ENCODE peak calls at places on chromosomes 2 and 18, in eight cellular contexts. One of them, this sample, is unnamed.

GRCh38 chr18:68520406-68521075 is 194.4 kb downstream of the TMX3 start:
- DNase-seq in upper lobe of left lung: no peak
- DNase-seq in GM06990: no peak
- DNase-seq in A549: no peak
- DNase-seq in endodermal cell: no peak
- DNase-seq in fibroblast of lung: peak
- DNase-seq in choroid plexus epithelial cell: peak
- DNase-seq in RWPE1: no peak
- DNase-seq in this sample: no peak

GRCh38 chr2:212157011-212157410 is 381.6 kb downstream of the ERBB4 start:
- DNase-seq in upper lobe of left lung: no peak
- DNase-seq in GM06990: no peak
- DNase-seq in A549: no peak
- DNase-seq in endodermal cell: no peak
- DNase-seq in fibroblast of lung: no peak
- DNase-seq in choroid plexus epithelial cell: peak
- DNase-seq in RWPE1: no peak
- DNase-seq in this sample: no peak

GRCh38 chr2:142707318-142707717 is 170.1 kb upstream of the KYNU start:
- DNase-seq in upper lobe of left lung: no peak
- DNase-seq in GM06990: no peak
- DNase-seq in A549: no peak
- DNase-seq in endodermal cell: peak
- DNase-seq in fibroblast of lung: no peak
- DNase-seq in choroid plexus epithelial cell: no peak
- DNase-seq in RWPE1: no peak
- DNase-seq in this sample: no peak

GRCh38 chr18:75204262-75204977 is 4.5 kb downstream of the PTGR3 start:
- DNase-seq in upper lobe of left lung: peak
- DNase-seq in GM06990: no peak
- DNase-seq in A549: no peak
- DNase-seq in endodermal cell: peak
- DNase-seq in fibroblast of lung: peak
- DNase-seq in choroid plexus epithelial cell: peak
- DNase-seq in RWPE1: no peak
- DNase-seq in this sample: peak

GRCh38 chr2:29206941-29207340 is 91.7 kb downstream of the CLIP4 start:
- DNase-seq in upper lobe of left lung: no peak
- DNase-seq in GM06990: no peak
- DNase-seq in A549: no peak
- DNase-seq in endodermal cell: peak
- DNase-seq in fibroblast of lung: no peak
- DNase-seq in choroid plexus epithelial cell: no peak
- DNase-seq in RWPE1: no peak
- DNase-seq in this sample: no peak

GRCh38 chr18:26631135-26631534 is 82.8 kb upstream of the KCTD1 start:
- DNase-seq in upper lobe of left lung: no peak
- DNase-seq in GM06990: no peak
- DNase-seq in A549: no peak
- DNase-seq in endodermal cell: no peak
- DNase-seq in fibroblast of lung: no peak
- DNase-seq in choroid plexus epithelial cell: no peak
- DNase-seq in RWPE1: no peak
- DNase-seq in this sample: no peak

GRCh38 chr2:157055660-157056199 is 201.8 kb upstream of the GALNT5 start:
- DNase-seq in upper lobe of left lung: no peak
- DNase-seq in GM06990: no peak
- DNase-seq in A549: peak
- DNase-seq in endodermal cell: no peak
- DNase-seq in fibroblast of lung: peak
- DNase-seq in choroid plexus epithelial cell: peak
- DNase-seq in RWPE1: peak
- DNase-seq in this sample: no peak

GRCh38 chr2:127065932-127066318 is 41.0 kb downstream of the BIN1 start:
- DNase-seq in upper lobe of left lung: peak
- DNase-seq in GM06990: no peak
- DNase-seq in A549: no peak
- DNase-seq in endodermal cell: no peak
- DNase-seq in fibroblast of lung: no peak
- DNase-seq in choroid plexus epithelial cell: no peak
- DNase-seq in RWPE1: no peak
- DNase-seq in this sample: no peak

GRCh38 chr18:12651651-12652050 is 6.3 kb downstream of the SPIRE1 start:
- DNase-seq in upper lobe of left lung: no peak
- DNase-seq in GM06990: no peak
- DNase-seq in A549: no peak
- DNase-seq in endodermal cell: no peak
- DNase-seq in fibroblast of lung: no peak
- DNase-seq in choroid plexus epithelial cell: no peak
- DNase-seq in RWPE1: no peak
- DNase-seq in this sample: no peak

GRCh38 chr18:79496978-79497637 is 101.4 kb downstream of the NFATC1 start:
- DNase-seq in upper lobe of left lung: peak
- DNase-seq in GM06990: no peak
- DNase-seq in A549: no peak
- DNase-seq in endodermal cell: no peak
- DNase-seq in fibroblast of lung: peak
- DNase-seq in choroid plexus epithelial cell: peak
- DNase-seq in RWPE1: no peak
- DNase-seq in this sample: no peak

GRCh38 chr2:200861617-200862016 is 2.8 kb downstream of the CLK1 start:
- DNase-seq in upper lobe of left lung: no peak
- DNase-seq in GM06990: no peak
- DNase-seq in A549: no peak
- DNase-seq in endodermal cell: no peak
- DNase-seq in fibroblast of lung: no peak
- DNase-seq in choroid plexus epithelial cell: no peak
- DNase-seq in RWPE1: no peak
- DNase-seq in this sample: no peak

GRCh38 chr2:179263015-179263414 is 1.6 kb downstream of the SESTD1 start:
- DNase-seq in upper lobe of left lung: no peak
- DNase-seq in GM06990: no peak
- DNase-seq in A549: peak
- DNase-seq in endodermal cell: no peak
- DNase-seq in fibroblast of lung: peak
- DNase-seq in choroid plexus epithelial cell: peak
- DNase-seq in RWPE1: no peak
- DNase-seq in this sample: no peak

GRCh38 chr2:208783184-208783583 is 376.6 kb downstream of the PTH2R start:
- DNase-seq in upper lobe of left lung: no peak
- DNase-seq in GM06990: no peak
- DNase-seq in A549: no peak
- DNase-seq in endodermal cell: no peak
- DNase-seq in fibroblast of lung: no peak
- DNase-seq in choroid plexus epithelial cell: no peak
- DNase-seq in RWPE1: peak
- DNase-seq in this sample: no peak

GRCh38 chr2:108978709-108979111 is 10.3 kb downstream of the EDAR start:
- DNase-seq in upper lobe of left lung: no peak
- DNase-seq in GM06990: no peak
- DNase-seq in A549: no peak
- DNase-seq in endodermal cell: peak
- DNase-seq in fibroblast of lung: peak
- DNase-seq in choroid plexus epithelial cell: no peak
- DNase-seq in RWPE1: no peak
- DNase-seq in this sample: no peak

GRCh38 chr2:176281267-176281666 is 12.0 kb downstream of the MTX2 start:
- DNase-seq in upper lobe of left lung: no peak
- DNase-seq in GM06990: no peak
- DNase-seq in A549: no peak
- DNase-seq in endodermal cell: no peak
- DNase-seq in fibroblast of lung: no peak
- DNase-seq in choroid plexus epithelial cell: no peak
- DNase-seq in RWPE1: no peak
- DNase-seq in this sample: no peak

GRCh38 chr2:186716899-186717811 is 23.3 kb downstream of the FAM171B start:
- DNase-seq in upper lobe of left lung: no peak
- DNase-seq in GM06990: no peak
- DNase-seq in A549: no peak
- DNase-seq in endodermal cell: no peak
- DNase-seq in fibroblast of lung: peak
- DNase-seq in choroid plexus epithelial cell: peak
- DNase-seq in RWPE1: no peak
- DNase-seq in this sample: no peak

GRCh38 chr2:172927381-172928357 is 148.0 kb upstream of the MAP3K20 start:
- DNase-seq in upper lobe of left lung: no peak
- DNase-seq in GM06990: no peak
- DNase-seq in A549: no peak
- DNase-seq in endodermal cell: no peak
- DNase-seq in fibroblast of lung: peak
- DNase-seq in choroid plexus epithelial cell: peak
- DNase-seq in RWPE1: no peak
- DNase-seq in this sample: no peak

GRCh38 chr18:76466410-76466991 is 28.5 kb downstream of the ZNF516 start:
- DNase-seq in upper lobe of left lung: peak
- DNase-seq in GM06990: no peak
- DNase-seq in A549: no peak
- DNase-seq in endodermal cell: peak
- DNase-seq in fibroblast of lung: no peak
- DNase-seq in choroid plexus epithelial cell: no peak
- DNase-seq in RWPE1: no peak
- DNase-seq in this sample: no peak

GRCh38 chr2:139374307-139374850 is 594.2 kb upstream of the NXPH2 start:
- DNase-seq in upper lobe of left lung: no peak
- DNase-seq in GM06990: no peak
- DNase-seq in A549: no peak
- DNase-seq in endodermal cell: no peak
- DNase-seq in fibroblast of lung: no peak
- DNase-seq in choroid plexus epithelial cell: no peak
- DNase-seq in RWPE1: no peak
- DNase-seq in this sample: no peak

GRCh38 chr2:36354816-36355156 is 792 bp upstream of the CRIM1 start:
- DNase-seq in upper lobe of left lung: no peak
- DNase-seq in GM06990: no peak
- DNase-seq in A549: no peak
- DNase-seq in endodermal cell: no peak
- DNase-seq in fibroblast of lung: no peak
- DNase-seq in choroid plexus epithelial cell: no peak
- DNase-seq in RWPE1: no peak
- DNase-seq in this sample: no peak

GRCh38 chr2:36351291-36352023 is 4.1 kb upstream of the CRIM1 start:
- DNase-seq in upper lobe of left lung: no peak
- DNase-seq in GM06990: no peak
- DNase-seq in A549: no peak
- DNase-seq in endodermal cell: no peak
- DNase-seq in fibroblast of lung: no peak
- DNase-seq in choroid plexus epithelial cell: no peak
- DNase-seq in RWPE1: no peak
- DNase-seq in this sample: no peak

GRCh38 chr2:36348721-36349120 is 6.9 kb upstream of the CRIM1 start:
- DNase-seq in upper lobe of left lung: no peak
- DNase-seq in GM06990: no peak
- DNase-seq in A549: no peak
- DNase-seq in endodermal cell: no peak
- DNase-seq in fibroblast of lung: no peak
- DNase-seq in choroid plexus epithelial cell: no peak
- DNase-seq in RWPE1: no peak
- DNase-seq in this sample: no peak

GRCh38 chr2:36352711-36353110 is 2.9 kb upstream of the CRIM1 start:
- DNase-seq in upper lobe of left lung: no peak
- DNase-seq in GM06990: no peak
- DNase-seq in A549: peak
- DNase-seq in endodermal cell: no peak
- DNase-seq in fibroblast of lung: no peak
- DNase-seq in choroid plexus epithelial cell: peak
- DNase-seq in RWPE1: no peak
- DNase-seq in this sample: no peak

DNA sequence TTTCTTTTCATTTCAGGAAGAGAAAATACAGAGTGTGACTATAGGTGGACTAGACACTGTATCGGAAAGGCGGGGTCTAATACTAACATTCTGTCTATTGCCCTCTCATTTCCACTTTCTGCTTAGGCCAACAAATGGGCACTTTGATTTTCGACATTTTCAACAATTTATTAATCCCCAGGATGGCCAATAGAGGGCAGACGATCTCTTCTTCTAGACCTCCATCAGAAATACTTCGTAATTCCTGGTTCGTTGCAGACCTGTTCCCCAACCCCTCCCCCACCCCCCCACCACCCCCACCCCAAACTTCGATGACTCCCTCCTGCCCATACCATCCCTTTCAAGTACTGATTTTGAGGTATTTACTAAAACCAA is 3.6 kb upstream of the CRIM1 start:
- DNase-seq in upper lobe of left lung: no peak
- DNase-seq in GM06990: no peak
- DNase-seq in A549: peak
- DNase-seq in endodermal cell: peak
- DNase-seq in fibroblast of lung: peak
- DNase-seq in choroid plexus epithelial cell: peak
- DNase-seq in RWPE1: no peak
- DNase-seq in this sample: peak
- TF ChIP-seq CTCF in upper lobe of left lung: peak
- TF ChIP-seq CTCF in GM06990: peak
- TF ChIP-seq CTCF in A549: peak
- TF ChIP-seq CTCF in endodermal cell: peak
- TF ChIP-seq CTCF in fibroblast of lung: peak
- TF ChIP-seq CTCF in choroid plexus epithelial cell: peak
- TF ChIP-seq CTCF in RWPE1: peak
- TF ChIP-seq CTCF in this sample: peak

GRCh38 chr2:223418800-223419199 is 183.4 kb downstream of the SCG2 start:
- DNase-seq in upper lobe of left lung: no peak
- DNase-seq in GM06990: no peak
- DNase-seq in A549: no peak
- DNase-seq in endodermal cell: no peak
- DNase-seq in fibroblast of lung: no peak
- DNase-seq in choroid plexus epithelial cell: no peak
- DNase-seq in RWPE1: no peak
- DNase-seq in this sample: no peak
- TF ChIP-seq CTCF in upper lobe of left lung: no peak
- TF ChIP-seq CTCF in GM06990: no peak
- TF ChIP-seq CTCF in A549: no peak
- TF ChIP-seq CTCF in endodermal cell: no peak
- TF ChIP-seq CTCF in fibroblast of lung: no peak
- TF ChIP-seq CTCF in choroid plexus epithelial cell: no peak
- TF ChIP-seq CTCF in RWPE1: no peak
- TF ChIP-seq CTCF in this sample: no peak

GRCh38 chr2:223618172-223619035 is 16.2 kb upstream of the SCG2 start:
- DNase-seq in upper lobe of left lung: no peak
- DNase-seq in GM06990: no peak
- DNase-seq in A549: no peak
- DNase-seq in endodermal cell: peak
- DNase-seq in fibroblast of lung: no peak
- DNase-seq in choroid plexus epithelial cell: no peak
- DNase-seq in RWPE1: no peak
- DNase-seq in this sample: no peak
- TF ChIP-seq CTCF in upper lobe of left lung: no peak
- TF ChIP-seq CTCF in GM06990: no peak
- TF ChIP-seq CTCF in A549: no peak
- TF ChIP-seq CTCF in endodermal cell: peak
- TF ChIP-seq CTCF in fibroblast of lung: no peak
- TF ChIP-seq CTCF in choroid plexus epithelial cell: peak
- TF ChIP-seq CTCF in RWPE1: no peak
- TF ChIP-seq CTCF in this sample: peak

DNA sequence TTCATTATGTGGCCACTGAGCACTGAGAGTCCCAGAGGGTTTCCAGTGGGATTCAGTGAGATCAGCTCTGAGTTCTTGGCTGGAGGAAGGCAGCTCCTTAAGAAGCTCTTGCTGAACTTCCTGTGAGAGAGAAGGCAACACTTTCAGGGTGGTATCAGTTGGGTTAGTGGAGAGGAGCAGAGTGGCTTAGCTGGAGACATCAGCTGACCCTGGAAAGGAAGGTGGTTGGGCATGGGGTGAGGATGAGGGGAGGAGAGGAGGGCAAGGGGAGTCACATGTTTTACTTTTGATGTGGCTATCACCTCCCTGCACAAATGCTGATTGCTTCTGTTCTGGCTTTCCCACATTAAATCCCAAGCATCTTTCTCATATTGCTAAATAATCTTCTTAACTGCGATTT is 95.1 kb downstream of the ACOXL start:
- DNase-seq in upper lobe of left lung: no peak
- DNase-seq in GM06990: no peak
- DNase-seq in A549: no peak
- DNase-seq in endodermal cell: no peak
- DNase-seq in fibroblast of lung: no peak
- DNase-seq in choroid plexus epithelial cell: no peak
- DNase-seq in RWPE1: no peak
- DNase-seq in this sample: no peak
- TF ChIP-seq CTCF in upper lobe of left lung: no peak
- TF ChIP-seq CTCF in GM06990: no peak
- TF ChIP-seq CTCF in A549: no peak
- TF ChIP-seq CTCF in endodermal cell: no peak
- TF ChIP-seq CTCF in fibroblast of lung: no peak
- TF ChIP-seq CTCF in choroid plexus epithelial cell: no peak
- TF ChIP-seq CTCF in RWPE1: no peak
- TF ChIP-seq CTCF in this sample: no peak

This sample was measured in nephron progenitor cell.